ENCODE peak calls at places on chromosome 19, in five cellular contexts. K is cardiac fibroblast, J is psoas muscle, T is cardiac muscle cell, B is suprapubic skin. R is an unnamed sample.

GRCh38 chr19:16736709-16737108 is 17.1 kb downstream of the NWD1 start:
- DNase-seq in K (peak; percentile 3), J (no peak), T (peak; percentile 3), B (no peak), R (peak; percentile 10)

GRCh38 chr19:1853295-1854031 is 5.2 kb upstream of the REXO1 start:
- DNase-seq in K (peak; percentile 84), J (peak; percentile 80), T (peak; percentile 82), B (no peak), R (peak; percentile 56)

GRCh38 chr19:32677657-32678056 is 2.0 kb downstream of the RGS9BP start:
- DNase-seq in K (peak; percentile 25), J (no peak), T (no peak), B (no peak), R (no peak)

GRCh38 chr19:1843116-1843515 is 5.2 kb downstream of the REXO1 start:
- DNase-seq in K (no peak), J (no peak), T (no peak), B (no peak), R (no peak)

GRCh38 chr19:447816-448546 is 12.9 kb downstream of the SHC2 start:
- DNase-seq in K (peak; percentile 31), J (no peak), T (peak; percentile 56), B (no peak), R (no peak)

GRCh38 chr19:50784710-50785109 is 5.5 kb upstream of the ACP4 start:
- DNase-seq in K (no peak), J (no peak), T (no peak), B (no peak), R (no peak)

GRCh38 chr19:43618921-43619261 is 538 bp downstream of the ZNF428 start:
- DNase-seq in K (no peak), J (no peak), T (peak; percentile 47), B (no peak), R (no peak)

GRCh38 chr19:2546128-2547032 is 70.5 kb downstream of the GADD45B start:
- DNase-seq in K (peak; percentile 73), J (peak; percentile 80), T (peak; percentile 54), B (peak; percentile 93), R (no peak)

GRCh38 chr19:12137541-12137940 is 2.6 kb downstream of the ZNF20 start:
- DNase-seq in K (no peak), J (no peak), T (no peak), B (no peak), R (no peak)

GRCh38 chr19:39696418-39696817 is 7.9 kb upstream of the LGALS14 start:
- DNase-seq in K (no peak), J (no peak), T (no peak), B (no peak), R (no peak)

GRCh38 chr19:39695759-39696158 is 8.5 kb upstream of the LGALS14 start:
- DNase-seq in K (no peak), J (no peak), T (no peak), B (no peak), R (no peak)

GRCh38 chr19:39686739-39687138 is 17.5 kb upstream of the LGALS14 start:
- DNase-seq in K (no peak), J (no peak), T (no peak), B (no peak), R (no peak)

GRCh38 chr19:39692822-39693221 is 11.5 kb upstream of the LGALS14 start:
- DNase-seq in K (no peak), J (no peak), T (no peak), B (no peak), R (no peak)

GRCh38 chr19:39692166-39692565 is 12.1 kb upstream of the LGALS14 start:
- DNase-seq in K (no peak), J (no peak), T (no peak), B (no peak), R (no peak)
- H3K4me3 ChIP-seq in K (no peak overlapping the region), J (no peak overlapping the region), T (no peak overlapping the region), B (no peak overlapping the region), R (no peak overlapping the region)

DNA sequence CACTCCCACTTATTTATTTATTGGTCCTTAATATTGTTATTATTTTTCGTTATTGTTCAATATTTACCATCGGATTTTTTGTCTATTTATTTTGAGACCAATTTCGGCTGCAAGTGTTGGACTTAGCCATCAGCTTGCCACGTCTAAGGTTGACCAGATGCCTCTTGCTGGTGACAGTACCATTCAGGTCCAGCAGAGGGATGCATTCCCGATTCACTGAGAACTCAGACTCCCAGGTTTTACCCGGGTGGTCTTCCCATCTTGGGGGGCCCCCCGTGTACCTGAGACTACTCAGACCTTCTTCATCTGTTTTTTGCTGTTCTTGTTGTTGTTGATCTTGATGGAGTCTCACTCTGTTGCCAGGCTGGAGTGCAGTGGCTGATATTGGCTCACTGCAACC is 1435.2 kb downstream of the UQCRFS1 start:
- DNase-seq in K (no peak), J (no peak), T (no peak), B (no peak), R (no peak)
- TF ChIP-seq CTCF in K (peak; percentile 48), J (no peak), T (no peak), B (no peak), R (peak; percentile 42)

GRCh38 chr19:18304496-18305312 is 18.2 kb downstream of the LSM4 start:
- DNase-seq in K (peak; percentile 87), J (peak; percentile 92), T (peak; percentile 89), B (peak; percentile 96), R (no peak)

GRCh38 chr19:18306209-18306902 is 16.5 kb downstream of the LSM4 start:
- DNase-seq in K (no peak), J (no peak), T (no peak), B (no peak), R (no peak)

GRCh38 chr19:18301718-18302111 is 20.3 kb upstream of the JUND start:
- DNase-seq in K (no peak), J (no peak), T (no peak), B (no peak), R (no peak)

GRCh38 chr19:18306903-18307681 is 15.8 kb downstream of the LSM4 start:
- DNase-seq in K (no peak), J (no peak), T (no peak), B (no peak), R (no peak)

GRCh38 chr19:18304194-18304495 is 18.7 kb downstream of the LSM4 start:
- DNase-seq in K (no peak), J (peak; percentile 53), T (no peak), B (no peak), R (no peak)
- H3K4me3 ChIP-seq in K (no peak overlapping the region), J (peak overlapping the region; percentile 56), T (no peak overlapping the region), B (peak overlapping the region; percentile 46), R (peak overlapping the region; percentile 63)

DNA sequence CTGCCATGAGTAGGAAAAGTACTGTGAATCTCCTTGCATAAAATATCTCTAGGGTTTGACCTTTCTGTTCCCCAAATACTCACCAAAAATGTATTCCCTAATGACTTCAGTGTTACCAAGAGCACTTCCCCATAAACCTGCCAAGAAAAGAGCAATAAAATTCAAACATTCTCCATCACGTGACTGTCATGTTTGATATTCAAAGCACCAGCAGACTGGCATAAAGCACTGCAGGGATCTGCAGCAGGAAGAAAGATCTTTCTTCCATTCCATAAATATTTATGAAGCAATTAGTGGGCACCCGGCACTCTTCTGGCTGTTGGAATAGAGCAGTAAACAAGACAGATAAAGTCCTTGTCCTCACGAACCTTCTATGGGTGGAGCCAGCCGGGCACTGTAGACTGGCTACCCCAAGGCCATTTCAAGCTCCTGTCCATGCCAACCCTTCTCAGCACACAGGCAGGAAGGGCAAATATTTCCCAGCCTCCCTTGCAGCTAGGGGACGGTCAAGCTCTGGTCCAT is 20.3 kb downstream of the PLA2G4C start:
- DNase-seq in K (no peak), J (no peak), T (no peak), B (no peak), R (no peak)
- TF ChIP-seq CTCF in K (no peak), J (no peak), T (no peak), B (no peak), R (no peak)

GRCh38 chr19:41027273-41027967 is 36.3 kb downstream of the CYP2B6 start:
- DNase-seq in K (no peak), J (no peak), T (no peak), B (peak; percentile 26), R (no peak)

GRCh38 chr19:41025871-41026270 is 34.8 kb downstream of the CYP2B6 start:
- DNase-seq in K (no peak), J (no peak), T (no peak), B (peak; percentile 65), R (no peak)

GRCh38 chr19:41029524-41030432 is 38.7 kb downstream of the CYP2B6 start:
- DNase-seq in K (no peak), J (no peak), T (no peak), B (peak; percentile 18), R (no peak)

GRCh38 chr19:41023193-41023592 is 32.1 kb downstream of the CYP2B6 start:
- DNase-seq in K (no peak), J (no peak), T (no peak), B (peak; percentile 12), R (no peak)

GRCh38 chr19:41025411-41025810 is 34.3 kb downstream of the CYP2B6 start:
- DNase-seq in K (no peak), J (no peak), T (no peak), B (peak; percentile 59), R (no peak)
- H3K4me3 ChIP-seq in K (no peak overlapping the region), J (no peak overlapping the region), T (no peak overlapping the region), B (no peak overlapping the region), R (no peak overlapping the region)

GRCh38 chr19:40499320-40499719 is 32.5 kb downstream of the SPTBN4 start:
- DNase-seq in K (no peak), J (no peak), T (no peak), B (no peak), R (no peak)

GRCh38 chr19:40503300-40503699 is 36.5 kb downstream of the SPTBN4 start:
- DNase-seq in K (no peak), J (no peak), T (no peak), B (no peak), R (no peak)

GRCh38 chr19:40502081-40502480 is 35.3 kb downstream of the SPTBN4 start:
- DNase-seq in K (no peak), J (no peak), T (no peak), B (no peak), R (no peak)

GRCh38 chr19:40501599-40501998 is 34.8 kb downstream of the SPTBN4 start:
- DNase-seq in K (no peak), J (no peak), T (no peak), B (no peak), R (no peak)

GRCh38 chr19:40502647-40503046 is 35.8 kb downstream of the SPTBN4 start:
- DNase-seq in K (peak; percentile 3), J (no peak), T (no peak), B (no peak), R (no peak)
- TF ChIP-seq CTCF in K (peak; percentile 6), J (no peak), T (no peak), B (no peak), R (peak; percentile 21)

DNA sequence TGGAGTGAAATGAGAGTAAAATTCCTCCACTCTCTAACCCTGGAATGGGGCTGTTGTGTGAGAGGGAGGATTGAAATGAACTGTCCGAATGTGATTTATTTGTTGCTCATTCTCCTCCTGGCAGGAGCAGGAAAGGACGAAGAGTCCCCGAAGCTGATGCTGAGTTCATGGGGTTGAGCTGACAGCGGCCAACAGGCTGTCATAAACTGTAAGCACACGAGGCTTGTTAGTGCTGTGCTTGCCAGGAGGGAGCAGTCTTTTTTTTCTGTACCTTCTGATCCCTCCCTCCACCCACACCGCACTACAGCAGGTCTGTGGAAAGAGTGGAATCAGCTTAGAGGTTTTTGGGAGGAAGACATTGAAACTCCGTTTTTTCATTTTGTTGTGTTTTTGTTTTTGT is 33.0 kb upstream of the ZNF331 start:
- DNase-seq in K (peak; percentile 5), J (no peak), T (no peak), B (no peak), R (no peak)
- H3K4me3 ChIP-seq in K (no peak overlapping the region), J (peak overlapping the region; percentile 35), T (no peak overlapping the region), B (no peak overlapping the region), R (no peak overlapping the region)